ENCODE peak calls at places on chromosomes 7 and 10, in four cellular contexts. One of them, this sample, is unnamed.

GRCh38 chr10:10778959-10779358 is 238.7 kb upstream of the CELF2 start:
- DNase-seq in foreskin fibroblast: peak
- DNase-seq in mammary epithelial cell: no peak
- DNase-seq in sigmoid colon: no peak
- DNase-seq in this sample: no peak

GRCh38 chr10:32618482-32618881 is 172.5 kb downstream of the CCDC7 start:
- DNase-seq in mammary epithelial cell: no peak
- DNase-seq in sigmoid colon: no peak
- DNase-seq in foreskin fibroblast: no peak
- DNase-seq in this sample: no peak

GRCh38 chr10:95414016-95414830 is 123.4 kb upstream of the PDLIM1 start:
- DNase-seq in mammary epithelial cell: no peak
- DNase-seq in foreskin fibroblast: no peak
- DNase-seq in sigmoid colon: no peak
- DNase-seq in this sample: no peak

GRCh38 chr7:12839508-12840153 is 152.2 kb downstream of the ARL4A start:
- DNase-seq in mammary epithelial cell: no peak
- DNase-seq in foreskin fibroblast: no peak
- DNase-seq in sigmoid colon: no peak
- DNase-seq in this sample: no peak

GRCh38 chr10:118967160-118967559 is 62.4 kb upstream of the NANOS1 start:
- DNase-seq in sigmoid colon: no peak
- DNase-seq in mammary epithelial cell: no peak
- DNase-seq in foreskin fibroblast: no peak
- DNase-seq in this sample: no peak

GRCh38 chr7:100694196-100694745 is at the start of gene GIGYF1:
- DNase-seq in sigmoid colon: peak
- DNase-seq in foreskin fibroblast: peak
- DNase-seq in mammary epithelial cell: peak
- DNase-seq in this sample: no peak

GRCh38 chr7:142030294-142030693 is 34.6 kb downstream of the MGAM start:
- DNase-seq in foreskin fibroblast: no peak
- DNase-seq in mammary epithelial cell: peak
- DNase-seq in sigmoid colon: no peak
- DNase-seq in this sample: no peak

GRCh38 chr10:49448924-49449323 is 53.0 kb upstream of the DRGX start:
- DNase-seq in foreskin fibroblast: peak
- DNase-seq in sigmoid colon: no peak
- DNase-seq in mammary epithelial cell: peak
- DNase-seq in this sample: no peak

GRCh38 chr7:428896-429827 is 90.5 kb downstream of the PDGFA start:
- DNase-seq in sigmoid colon: no peak
- DNase-seq in foreskin fibroblast: no peak
- DNase-seq in mammary epithelial cell: no peak
- DNase-seq in this sample: no peak

GRCh38 chr7:57354195-57354594 is 95.8 kb upstream of the ZNF716 start:
- DNase-seq in sigmoid colon: no peak
- DNase-seq in mammary epithelial cell: no peak
- DNase-seq in foreskin fibroblast: no peak
- DNase-seq in this sample: no peak
- H3K4me3 ChIP-seq in sigmoid colon: no peak
- H3K4me3 ChIP-seq in mammary epithelial cell: no peak
- H3K4me3 ChIP-seq in foreskin fibroblast: no peak
- H3K4me3 ChIP-seq in this sample: no peak

DNA sequence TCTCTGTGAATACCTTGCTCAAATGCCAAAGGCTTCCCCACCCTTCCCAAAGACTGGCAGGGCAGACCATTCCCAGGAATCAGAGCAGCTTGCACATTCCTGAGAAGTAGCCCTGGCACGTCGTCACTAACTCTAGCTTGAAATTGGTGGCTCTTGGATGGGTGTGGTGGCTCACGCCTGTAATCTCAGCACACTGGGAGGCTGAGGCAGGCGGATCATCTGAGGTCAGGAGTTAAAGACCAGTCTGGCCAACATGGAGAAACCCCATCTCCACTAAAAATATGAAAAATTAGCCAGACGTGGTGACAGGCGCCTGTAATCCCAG is 108.2 kb upstream of the MPP7 start:
- DNase-seq in sigmoid colon: no peak
- DNase-seq in foreskin fibroblast: no peak
- DNase-seq in mammary epithelial cell: no peak
- DNase-seq in this sample: no peak
- TF ChIP-seq CTCF in sigmoid colon: no peak
- TF ChIP-seq CTCF in foreskin fibroblast: no peak
- TF ChIP-seq CTCF in mammary epithelial cell: no peak
- TF ChIP-seq CTCF in this sample: no peak

GRCh38 chr7:30913821-30914515 is 2.3 kb downstream of the AQP1 start:
- DNase-seq in foreskin fibroblast: no peak
- DNase-seq in mammary epithelial cell: no peak
- DNase-seq in sigmoid colon: no peak
- DNase-seq in this sample: no peak
- H3K4me3 ChIP-seq in foreskin fibroblast: no peak
- H3K4me3 ChIP-seq in mammary epithelial cell: no peak
- H3K4me3 ChIP-seq in sigmoid colon: peak
- H3K4me3 ChIP-seq in this sample: no peak

DNA sequence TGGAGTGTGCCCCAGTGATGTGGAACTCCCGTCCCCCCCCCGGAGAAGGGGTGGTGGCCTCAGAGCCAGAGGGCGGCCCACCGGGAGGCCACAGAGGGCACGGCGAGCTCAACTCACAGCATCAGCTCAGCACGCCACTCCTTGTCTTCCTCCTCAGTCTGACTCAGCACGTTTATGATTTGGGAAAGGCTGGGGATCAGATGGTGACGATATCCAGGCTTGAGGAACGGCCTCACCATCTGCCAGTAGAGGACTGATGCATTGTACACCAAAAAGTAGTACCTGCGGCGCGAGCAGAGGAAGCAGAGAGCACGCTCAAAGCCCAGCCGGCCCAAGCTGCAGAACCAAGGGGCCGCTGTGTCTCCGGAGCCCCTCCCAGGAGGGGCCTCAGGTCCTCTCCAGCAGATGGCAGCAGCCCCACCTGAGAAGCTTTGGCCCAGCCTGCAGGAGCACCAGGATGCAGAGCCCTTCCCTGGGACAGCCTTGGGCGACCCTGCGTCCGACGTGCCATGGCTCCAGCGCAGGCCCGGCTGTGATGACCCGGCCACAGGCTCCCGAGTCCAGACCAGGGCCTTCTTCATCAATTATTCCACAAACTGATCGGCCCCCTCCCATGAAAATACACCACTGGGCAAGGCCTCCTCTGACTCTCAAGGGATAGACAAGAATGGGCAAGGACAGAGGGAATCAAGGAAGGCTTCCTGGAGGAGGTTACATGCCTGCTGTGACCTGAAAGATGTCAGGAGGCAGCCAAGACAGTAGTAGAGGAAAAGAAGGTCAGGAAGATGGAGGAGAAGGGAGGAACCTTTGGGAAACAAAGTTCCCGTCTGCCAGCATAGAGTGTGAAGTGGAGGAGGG is 3.7 kb downstream of the CFAP46 start:
- DNase-seq in mammary epithelial cell: no peak
- DNase-seq in foreskin fibroblast: peak
- DNase-seq in sigmoid colon: no peak
- DNase-seq in this sample: no peak
- TF ChIP-seq CTCF in mammary epithelial cell: no peak
- TF ChIP-seq CTCF in foreskin fibroblast: peak
- TF ChIP-seq CTCF in sigmoid colon: no peak
- TF ChIP-seq CTCF in this sample: peak

DNA sequence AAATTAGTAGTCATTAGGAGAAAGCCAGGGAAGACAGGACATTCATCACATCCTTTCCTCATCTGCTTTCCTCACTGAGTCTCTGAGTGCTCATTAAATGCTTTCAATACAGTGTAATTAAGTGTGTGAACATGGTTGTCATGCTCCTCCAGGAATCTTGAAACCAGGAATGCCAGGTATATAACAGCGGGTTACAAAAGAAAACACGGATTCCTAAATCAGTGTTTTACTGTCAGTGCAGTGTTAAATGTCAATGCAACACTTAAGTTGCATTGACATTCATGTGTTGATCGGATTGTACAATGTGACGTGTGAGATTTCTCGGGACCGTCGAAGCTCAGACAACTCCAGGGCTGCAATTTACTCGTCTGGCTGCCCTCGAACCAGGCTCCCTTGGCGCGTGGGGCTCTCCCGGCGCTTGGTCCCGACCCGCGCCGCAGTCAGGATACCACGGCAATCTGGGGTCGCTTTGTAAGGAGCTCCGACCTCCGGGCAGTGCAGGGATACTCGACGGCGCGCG is 455 bp upstream of the SPAG6 start:
- DNase-seq in mammary epithelial cell: no peak
- DNase-seq in sigmoid colon: no peak
- DNase-seq in foreskin fibroblast: no peak
- DNase-seq in this sample: no peak
- H3K4me3 ChIP-seq in mammary epithelial cell: no peak
- H3K4me3 ChIP-seq in sigmoid colon: no peak
- H3K4me3 ChIP-seq in foreskin fibroblast: no peak
- H3K4me3 ChIP-seq in this sample: no peak

GRCh38 chr7:117381357-117381756 is 45.9 kb downstream of the ASZ1 start:
- DNase-seq in mammary epithelial cell: no peak
- DNase-seq in sigmoid colon: no peak
- DNase-seq in foreskin fibroblast: no peak
- DNase-seq in this sample: no peak

GRCh38 chr7:117372073-117372472 is 49.2 kb upstream of the WNT2 start:
- DNase-seq in foreskin fibroblast: no peak
- DNase-seq in mammary epithelial cell: no peak
- DNase-seq in sigmoid colon: no peak
- DNase-seq in this sample: no peak

GRCh38 chr7:117375380-117375779 is 51.9 kb downstream of the ASZ1 start:
- DNase-seq in mammary epithelial cell: peak
- DNase-seq in sigmoid colon: no peak
- DNase-seq in foreskin fibroblast: peak
- DNase-seq in this sample: no peak
- TF ChIP-seq CTCF in mammary epithelial cell: peak
- TF ChIP-seq CTCF in sigmoid colon: no peak
- TF ChIP-seq CTCF in foreskin fibroblast: peak
- TF ChIP-seq CTCF in this sample: peak

GRCh38 chr10:61023053-61023452 is 79.1 kb upstream of the RHOBTB1 start:
- DNase-seq in sigmoid colon: no peak
- DNase-seq in mammary epithelial cell: no peak
- DNase-seq in foreskin fibroblast: no peak
- DNase-seq in this sample: no peak

GRCh38 chr10:61020420-61021158 is 76.6 kb upstream of the RHOBTB1 start:
- DNase-seq in sigmoid colon: no peak
- DNase-seq in mammary epithelial cell: no peak
- DNase-seq in foreskin fibroblast: no peak
- DNase-seq in this sample: no peak

GRCh38 chr10:61024801-61025201 is 80.8 kb upstream of the RHOBTB1 start:
- DNase-seq in sigmoid colon: no peak
- DNase-seq in foreskin fibroblast: peak
- DNase-seq in mammary epithelial cell: no peak
- DNase-seq in this sample: no peak

GRCh38 chr10:61016630-61017029 is 72.6 kb upstream of the RHOBTB1 start:
- DNase-seq in mammary epithelial cell: no peak
- DNase-seq in foreskin fibroblast: no peak
- DNase-seq in sigmoid colon: no peak
- DNase-seq in this sample: no peak

GRCh38 chr10:61021926-61022325 is 77.9 kb upstream of the RHOBTB1 start:
- DNase-seq in foreskin fibroblast: no peak
- DNase-seq in mammary epithelial cell: no peak
- DNase-seq in sigmoid colon: no peak
- DNase-seq in this sample: no peak
- H3K4me3 ChIP-seq in foreskin fibroblast: no peak
- H3K4me3 ChIP-seq in mammary epithelial cell: no peak
- H3K4me3 ChIP-seq in sigmoid colon: no peak
- H3K4me3 ChIP-seq in this sample: no peak

GRCh38 chr10:42707229-42707628 is 68.9 kb upstream of the ZNF33B start:
- DNase-seq in mammary epithelial cell: no peak
- DNase-seq in foreskin fibroblast: no peak
- DNase-seq in sigmoid colon: no peak
- DNase-seq in this sample: no peak
- TF ChIP-seq CTCF in mammary epithelial cell: no peak
- TF ChIP-seq CTCF in foreskin fibroblast: no peak
- TF ChIP-seq CTCF in sigmoid colon: no peak
- TF ChIP-seq CTCF in this sample: no peak

GRCh38 chr10:3807221-3807927 is 22.4 kb upstream of the KLF6 start:
- DNase-seq in mammary epithelial cell: no peak
- DNase-seq in sigmoid colon: no peak
- DNase-seq in foreskin fibroblast: no peak
- DNase-seq in this sample: no peak

GRCh38 chr10:3807928-3808496 is 23.0 kb upstream of the KLF6 start:
- DNase-seq in sigmoid colon: no peak
- DNase-seq in foreskin fibroblast: no peak
- DNase-seq in mammary epithelial cell: no peak
- DNase-seq in this sample: no peak

GRCh38 chr10:3805227-3805790 is 20.3 kb upstream of the KLF6 start:
- DNase-seq in mammary epithelial cell: peak
- DNase-seq in sigmoid colon: no peak
- DNase-seq in foreskin fibroblast: peak
- DNase-seq in this sample: peak

GRCh38 chr10:3805791-3806381 is 20.9 kb upstream of the KLF6 start:
- DNase-seq in foreskin fibroblast: peak
- DNase-seq in sigmoid colon: peak
- DNase-seq in mammary epithelial cell: peak
- DNase-seq in this sample: peak

DNA sequence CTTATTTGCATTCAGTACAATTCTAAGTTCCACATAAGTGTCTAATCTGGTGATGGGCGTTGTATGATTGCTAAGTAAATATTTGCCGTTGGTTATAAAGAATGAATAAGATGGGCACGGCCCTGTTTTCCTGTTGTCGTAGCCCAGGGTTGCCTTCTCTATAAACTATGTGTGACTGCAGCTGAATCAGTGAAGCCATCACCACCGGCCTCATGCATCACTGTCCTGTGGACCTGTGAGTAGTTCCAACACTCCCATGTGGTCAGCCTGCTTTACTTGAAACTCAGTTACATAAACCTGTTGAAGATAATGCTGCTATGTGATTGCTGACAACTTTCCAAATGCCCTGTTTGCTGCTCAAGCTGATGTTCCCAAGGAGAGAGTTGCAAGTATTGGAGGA is 21.6 kb upstream of the KLF6 start:
- DNase-seq in mammary epithelial cell: peak
- DNase-seq in foreskin fibroblast: peak
- DNase-seq in sigmoid colon: no peak
- DNase-seq in this sample: no peak
- H3K4me3 ChIP-seq in mammary epithelial cell: no peak
- H3K4me3 ChIP-seq in foreskin fibroblast: no peak
- H3K4me3 ChIP-seq in sigmoid colon: no peak
- H3K4me3 ChIP-seq in this sample: no peak

GRCh38 chr10:120940299-120940900 is 89.2 kb downstream of the WDR11 start:
- DNase-seq in mammary epithelial cell: no peak
- DNase-seq in sigmoid colon: peak
- DNase-seq in foreskin fibroblast: no peak
- DNase-seq in this sample: no peak
- TF ChIP-seq CTCF in mammary epithelial cell: no peak
- TF ChIP-seq CTCF in sigmoid colon: no peak
- TF ChIP-seq CTCF in foreskin fibroblast: no peak
- TF ChIP-seq CTCF in this sample: no peak